ENCODE peak calls at places on chromosomes 7 and 10, in ten cellular contexts. One of them, this sample, is unnamed.

GRCh38 chr7:42359946-42360345 is 122.9 kb upstream of the GLI3 start:
- DNase-seq in SK-N-SH: no peak
- DNase-seq in colonic mucosa: no peak
- DNase-seq in thoracic aorta: no peak
- DNase-seq in HFFc6: no peak
- DNase-seq in K562: no peak
- DNase-seq in dorsolateral prefrontal cortex: no peak
- DNase-seq in kidney: no peak
- DNase-seq in cardiac fibroblast: no peak
- DNase-seq in epithelial cell of esophagus: no peak
- DNase-seq in this sample: no peak

GRCh38 chr10:329361-330099 is 194.3 kb downstream of the ZMYND11 start:
- DNase-seq in thoracic aorta: peak; percentile 85
- DNase-seq in K562: peak; percentile 41
- DNase-seq in HFFc6: peak; percentile 93
- DNase-seq in kidney: peak; percentile 88
- DNase-seq in epithelial cell of esophagus: peak; percentile 93
- DNase-seq in cardiac fibroblast: peak; percentile 95
- DNase-seq in colonic mucosa: peak; percentile 94
- DNase-seq in SK-N-SH: no peak
- DNase-seq in dorsolateral prefrontal cortex: peak; percentile 85
- DNase-seq in this sample: peak; percentile 83

GRCh38 chr7:120056227-120056626 is 216.7 kb upstream of the KCND2 start:
- DNase-seq in SK-N-SH: no peak
- DNase-seq in HFFc6: no peak
- DNase-seq in K562: no peak
- DNase-seq in cardiac fibroblast: no peak
- DNase-seq in kidney: no peak
- DNase-seq in thoracic aorta: no peak
- DNase-seq in dorsolateral prefrontal cortex: no peak
- DNase-seq in epithelial cell of esophagus: no peak
- DNase-seq in colonic mucosa: no peak
- DNase-seq in this sample: no peak

GRCh38 chr10:100890696-100891271 is 22.0 kb upstream of the SLF2 start:
- DNase-seq in dorsolateral prefrontal cortex: no peak
- DNase-seq in epithelial cell of esophagus: peak; percentile 93
- DNase-seq in SK-N-SH: no peak
- DNase-seq in kidney: no peak
- DNase-seq in colonic mucosa: no peak
- DNase-seq in HFFc6: peak; percentile 96
- DNase-seq in cardiac fibroblast: peak; percentile 97
- DNase-seq in thoracic aorta: no peak
- DNase-seq in K562: no peak
- DNase-seq in this sample: peak; percentile 11

GRCh38 chr10:92103376-92104084 is 180.0 kb downstream of the BTAF1 start:
- DNase-seq in kidney: no peak
- DNase-seq in K562: no peak
- DNase-seq in thoracic aorta: no peak
- DNase-seq in colonic mucosa: no peak
- DNase-seq in epithelial cell of esophagus: no peak
- DNase-seq in SK-N-SH: no peak
- DNase-seq in dorsolateral prefrontal cortex: no peak
- DNase-seq in HFFc6: no peak
- DNase-seq in cardiac fibroblast: no peak
- DNase-seq in this sample: no peak

GRCh38 chr7:102892631-102893278 is 20.0 kb upstream of the LRRC17 start:
- DNase-seq in kidney: no peak
- DNase-seq in dorsolateral prefrontal cortex: no peak
- DNase-seq in cardiac fibroblast: peak; percentile 67
- DNase-seq in colonic mucosa: no peak
- DNase-seq in SK-N-SH: no peak
- DNase-seq in HFFc6: no peak
- DNase-seq in K562: no peak
- DNase-seq in thoracic aorta: no peak
- DNase-seq in epithelial cell of esophagus: no peak
- DNase-seq in this sample: no peak

GRCh38 chr10:113683300-113683699 is 3.6 kb downstream of the CASP7 start:
- DNase-seq in K562: no peak
- DNase-seq in thoracic aorta: no peak
- DNase-seq in colonic mucosa: no peak
- DNase-seq in HFFc6: no peak
- DNase-seq in dorsolateral prefrontal cortex: no peak
- DNase-seq in kidney: no peak
- DNase-seq in epithelial cell of esophagus: no peak
- DNase-seq in cardiac fibroblast: no peak
- DNase-seq in SK-N-SH: no peak
- DNase-seq in this sample: no peak

GRCh38 chr7:889391-889790 is 13.0 kb downstream of the GET4 start:
- DNase-seq in HFFc6: no peak
- DNase-seq in cardiac fibroblast: no peak
- DNase-seq in dorsolateral prefrontal cortex: no peak
- DNase-seq in thoracic aorta: no peak
- DNase-seq in kidney: peak; percentile 39
- DNase-seq in epithelial cell of esophagus: no peak
- DNase-seq in colonic mucosa: no peak
- DNase-seq in SK-N-SH: no peak
- DNase-seq in K562: no peak
- DNase-seq in this sample: no peak

GRCh38 chr7:14936530-14936929 is 34.0 kb upstream of the DGKB start:
- DNase-seq in colonic mucosa: peak; percentile 30
- DNase-seq in HFFc6: no peak
- DNase-seq in thoracic aorta: no peak
- DNase-seq in K562: no peak
- DNase-seq in epithelial cell of esophagus: peak; percentile 4
- DNase-seq in dorsolateral prefrontal cortex: no peak
- DNase-seq in cardiac fibroblast: peak; percentile 18
- DNase-seq in kidney: peak; percentile 60
- DNase-seq in SK-N-SH: no peak
- DNase-seq in this sample: peak; percentile 67

GRCh38 chr10:33291053-33291592 is 43.3 kb downstream of the NRP1 start:
- DNase-seq in kidney: no peak
- DNase-seq in cardiac fibroblast: peak; percentile 78
- DNase-seq in HFFc6: peak; percentile 96
- DNase-seq in epithelial cell of esophagus: peak; percentile 81
- DNase-seq in K562: no peak
- DNase-seq in SK-N-SH: no peak
- DNase-seq in dorsolateral prefrontal cortex: no peak
- DNase-seq in colonic mucosa: no peak
- DNase-seq in thoracic aorta: no peak
- DNase-seq in this sample: no peak

GRCh38 chr7:143259765-143260164 is 3.5 kb upstream of the GSTK1 start:
- DNase-seq in thoracic aorta: no peak
- DNase-seq in HFFc6: no peak
- DNase-seq in SK-N-SH: no peak
- DNase-seq in K562: no peak
- DNase-seq in cardiac fibroblast: no peak
- DNase-seq in colonic mucosa: no peak
- DNase-seq in dorsolateral prefrontal cortex: no peak
- DNase-seq in kidney: no peak
- DNase-seq in epithelial cell of esophagus: peak; percentile 81
- DNase-seq in this sample: peak; percentile 19

GRCh38 chr10:74194545-74194944 is 43.5 kb downstream of the ADK start:
- DNase-seq in SK-N-SH: no peak
- DNase-seq in colonic mucosa: no peak
- DNase-seq in dorsolateral prefrontal cortex: no peak
- DNase-seq in thoracic aorta: no peak
- DNase-seq in cardiac fibroblast: peak; percentile 78
- DNase-seq in epithelial cell of esophagus: peak; percentile 36
- DNase-seq in kidney: no peak
- DNase-seq in K562: no peak
- DNase-seq in HFFc6: no peak
- DNase-seq in this sample: no peak

GRCh38 chr7:82578430-82578829 is 134.9 kb upstream of the CACNA2D1 start:
- DNase-seq in kidney: no peak
- DNase-seq in thoracic aorta: no peak
- DNase-seq in K562: no peak
- DNase-seq in HFFc6: no peak
- DNase-seq in dorsolateral prefrontal cortex: no peak
- DNase-seq in SK-N-SH: no peak
- DNase-seq in colonic mucosa: no peak
- DNase-seq in epithelial cell of esophagus: no peak
- DNase-seq in cardiac fibroblast: peak; percentile 62
- DNase-seq in this sample: no peak

GRCh38 chr7:16801111-16801542 is 3.7 kb downstream of the AGR2 start:
- DNase-seq in kidney: no peak
- DNase-seq in HFFc6: peak; percentile 84
- DNase-seq in colonic mucosa: no peak
- DNase-seq in thoracic aorta: no peak
- DNase-seq in dorsolateral prefrontal cortex: no peak
- DNase-seq in K562: peak; percentile 59
- DNase-seq in SK-N-SH: peak; percentile 42
- DNase-seq in epithelial cell of esophagus: peak; percentile 94
- DNase-seq in cardiac fibroblast: peak; percentile 83
- DNase-seq in this sample: no peak

GRCh38 chr7:134329614-134330316 is 13.0 kb upstream of the SLC35B4 start:
- DNase-seq in colonic mucosa: no peak
- DNase-seq in dorsolateral prefrontal cortex: no peak
- DNase-seq in kidney: no peak
- DNase-seq in thoracic aorta: no peak
- DNase-seq in HFFc6: no peak
- DNase-seq in epithelial cell of esophagus: no peak
- DNase-seq in K562: no peak
- DNase-seq in cardiac fibroblast: no peak
- DNase-seq in SK-N-SH: no peak
- DNase-seq in this sample: no peak

GRCh38 chr7:25303380-25304321 is 75.4 kb upstream of the NPVF start:
- DNase-seq in colonic mucosa: no peak
- DNase-seq in epithelial cell of esophagus: no peak
- DNase-seq in thoracic aorta: no peak
- DNase-seq in kidney: no peak
- DNase-seq in K562: no peak
- DNase-seq in cardiac fibroblast: no peak
- DNase-seq in HFFc6: no peak
- DNase-seq in dorsolateral prefrontal cortex: no peak
- DNase-seq in SK-N-SH: no peak
- DNase-seq in this sample: no peak

DNA sequence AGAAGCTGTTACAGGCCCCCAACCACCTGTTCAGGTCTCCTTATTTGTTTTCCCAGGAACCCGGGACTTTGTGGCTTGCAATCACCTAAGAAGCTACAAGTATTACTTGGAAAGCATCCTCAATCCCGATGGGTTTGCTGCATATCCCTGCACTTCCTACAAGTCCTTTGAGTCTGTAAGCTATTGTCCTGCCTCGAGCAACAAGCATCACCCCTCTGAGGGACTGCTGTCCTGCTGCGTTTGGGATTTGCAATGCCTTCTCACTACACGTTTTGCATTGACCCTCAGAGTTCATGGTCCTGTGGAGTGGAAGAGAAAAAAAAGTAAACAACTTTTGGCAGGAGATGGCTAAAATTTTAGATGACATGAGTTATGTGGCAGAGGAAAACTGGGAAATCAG is 9.2 kb downstream of the PNLIPRP1 start:
- DNase-seq in dorsolateral prefrontal cortex: no peak
- DNase-seq in colonic mucosa: no peak
- DNase-seq in thoracic aorta: no peak
- DNase-seq in HFFc6: no peak
- DNase-seq in kidney: no peak
- DNase-seq in K562: no peak
- DNase-seq in cardiac fibroblast: no peak
- DNase-seq in SK-N-SH: no peak
- DNase-seq in epithelial cell of esophagus: no peak
- DNase-seq in this sample: no peak
- TF ChIP-seq CTCF in dorsolateral prefrontal cortex: no peak
- TF ChIP-seq CTCF in colonic mucosa: no peak
- TF ChIP-seq CTCF in thoracic aorta: no peak
- TF ChIP-seq CTCF in HFFc6: no peak
- TF ChIP-seq CTCF in kidney: no peak
- TF ChIP-seq CTCF in K562: no peak
- TF ChIP-seq CTCF in cardiac fibroblast: no peak
- TF ChIP-seq CTCF in SK-N-SH: no peak
- TF ChIP-seq CTCF in epithelial cell of esophagus: no peak
- TF ChIP-seq CTCF in this sample: no peak

GRCh38 chr10:66390926-66391325 is 534.9 kb upstream of the LRRTM3 start:
- DNase-seq in colonic mucosa: no peak
- DNase-seq in SK-N-SH: no peak
- DNase-seq in dorsolateral prefrontal cortex: no peak
- DNase-seq in thoracic aorta: no peak
- DNase-seq in HFFc6: no peak
- DNase-seq in kidney: no peak
- DNase-seq in K562: no peak
- DNase-seq in epithelial cell of esophagus: no peak
- DNase-seq in cardiac fibroblast: no peak
- DNase-seq in this sample: no peak

GRCh38 chr10:66398653-66399052 is 527.2 kb upstream of the LRRTM3 start:
- DNase-seq in kidney: no peak
- DNase-seq in dorsolateral prefrontal cortex: no peak
- DNase-seq in SK-N-SH: no peak
- DNase-seq in HFFc6: no peak
- DNase-seq in cardiac fibroblast: no peak
- DNase-seq in epithelial cell of esophagus: no peak
- DNase-seq in thoracic aorta: no peak
- DNase-seq in K562: no peak
- DNase-seq in colonic mucosa: no peak
- DNase-seq in this sample: no peak

GRCh38 chr10:66394287-66395063 is 531.4 kb upstream of the LRRTM3 start:
- DNase-seq in thoracic aorta: no peak
- DNase-seq in SK-N-SH: no peak
- DNase-seq in K562: no peak
- DNase-seq in epithelial cell of esophagus: peak; percentile 6
- DNase-seq in kidney: no peak
- DNase-seq in cardiac fibroblast: no peak
- DNase-seq in colonic mucosa: no peak
- DNase-seq in dorsolateral prefrontal cortex: no peak
- DNase-seq in HFFc6: no peak
- DNase-seq in this sample: no peak
- TF ChIP-seq CTCF in thoracic aorta: no peak
- TF ChIP-seq CTCF in SK-N-SH: no peak
- TF ChIP-seq CTCF in K562: no peak
- TF ChIP-seq CTCF in epithelial cell of esophagus: no peak
- TF ChIP-seq CTCF in kidney: no peak
- TF ChIP-seq CTCF in cardiac fibroblast: no peak
- TF ChIP-seq CTCF in colonic mucosa: no peak
- TF ChIP-seq CTCF in dorsolateral prefrontal cortex: no peak
- TF ChIP-seq CTCF in HFFc6: no peak
- TF ChIP-seq CTCF in this sample: no peak

GRCh38 chr7:6833636-6834035 is 7.6 kb upstream of the CCZ1B start:
- DNase-seq in SK-N-SH: no peak
- DNase-seq in HFFc6: no peak
- DNase-seq in colonic mucosa: no peak
- DNase-seq in kidney: no peak
- DNase-seq in dorsolateral prefrontal cortex: no peak
- DNase-seq in K562: no peak
- DNase-seq in thoracic aorta: no peak
- DNase-seq in epithelial cell of esophagus: no peak
- DNase-seq in cardiac fibroblast: no peak
- DNase-seq in this sample: no peak
- TF ChIP-seq CTCF in SK-N-SH: no peak
- TF ChIP-seq CTCF in HFFc6: no peak
- TF ChIP-seq CTCF in colonic mucosa: no peak
- TF ChIP-seq CTCF in kidney: no peak
- TF ChIP-seq CTCF in dorsolateral prefrontal cortex: no peak
- TF ChIP-seq CTCF in K562: no peak
- TF ChIP-seq CTCF in thoracic aorta: no peak
- TF ChIP-seq CTCF in epithelial cell of esophagus: no peak
- TF ChIP-seq CTCF in cardiac fibroblast: no peak
- TF ChIP-seq CTCF in this sample: no peak

DNA sequence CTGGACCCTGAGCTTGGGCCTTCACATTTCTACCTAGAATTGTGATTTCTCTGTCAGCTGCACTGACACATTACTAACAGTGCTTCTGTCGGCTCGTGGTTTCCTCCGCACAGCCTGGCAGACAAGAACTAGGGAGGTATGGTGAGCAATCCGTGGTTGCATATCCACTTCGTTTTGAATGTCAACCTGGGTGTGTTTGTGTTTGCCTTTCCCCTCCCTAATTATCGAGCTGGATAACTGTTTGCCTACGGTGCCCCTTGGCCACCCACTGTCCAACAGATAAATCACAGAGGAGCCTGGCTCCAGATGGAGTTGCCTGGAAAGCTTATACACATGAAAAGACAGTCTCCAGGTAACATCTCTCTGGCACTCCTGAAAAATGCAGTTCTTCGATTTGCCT is 228.9 kb downstream of the TRIL start:
- DNase-seq in dorsolateral prefrontal cortex: no peak
- DNase-seq in colonic mucosa: no peak
- DNase-seq in HFFc6: no peak
- DNase-seq in thoracic aorta: no peak
- DNase-seq in epithelial cell of esophagus: peak; percentile 43
- DNase-seq in kidney: no peak
- DNase-seq in K562: no peak
- DNase-seq in SK-N-SH: no peak
- DNase-seq in cardiac fibroblast: no peak
- DNase-seq in this sample: no peak
- TF ChIP-seq CTCF in dorsolateral prefrontal cortex: no peak
- TF ChIP-seq CTCF in colonic mucosa: no peak
- TF ChIP-seq CTCF in HFFc6: no peak
- TF ChIP-seq CTCF in thoracic aorta: no peak
- TF ChIP-seq CTCF in epithelial cell of esophagus: no peak
- TF ChIP-seq CTCF in kidney: no peak
- TF ChIP-seq CTCF in K562: no peak
- TF ChIP-seq CTCF in SK-N-SH: no peak
- TF ChIP-seq CTCF in cardiac fibroblast: no peak
- TF ChIP-seq CTCF in this sample: no peak